ENCODE peak calls at places on chromosomes 1 and 21, in seven cellular contexts. V is M059J, C is memory B cell, L is cardiac muscle cell, M is EL, U is NCI-H2029, J is progenitor cell of endocrine pancreas. G is an unnamed sample.

GRCh38 chr1:214143015-214143775 is 137.8 kb upstream of the SMYD2 start:
- DNase-seq in C (no peak), V (no peak), M (no peak), J (no peak), U (no peak), L (no peak), G (no peak)

GRCh38 chr1:26862781-26863676 is at the start of gene SFN:
- DNase-seq in L (no peak), C (no peak), V (peak), J (no peak), U (peak), M (no peak), G (peak)

GRCh38 chr1:64514197-64514765 is 44.4 kb downstream of the CACHD1 start:
- DNase-seq in C (no peak), M (peak), U (no peak), L (peak), V (no peak), J (no peak), G (peak)

GRCh38 chr1:214403431-214403830 is 122.5 kb downstream of the SMYD2 start:
- DNase-seq in L (no peak), C (no peak), U (no peak), M (no peak), V (no peak), J (no peak), G (peak)

GRCh38 chr1:3066250-3066711 is 2.7 kb upstream of the PRDM16 start:
- DNase-seq in J (peak), V (peak), U (no peak), L (peak), M (no peak), C (no peak), G (no peak)

GRCh38 chr1:31745898-31746668 is 18.1 kb downstream of the ADGRB2 start:
- DNase-seq in V (no peak), M (no peak), C (no peak), J (no peak), L (no peak), U (no peak), G (no peak)

GRCh38 chr21:35508389-35508888 is 459.3 kb upstream of the RUNX1 start:
- DNase-seq in U (no peak), C (no peak), J (no peak), V (peak), L (peak), M (peak), G (peak)

GRCh38 chr21:34558960-34559631 is 47.1 kb upstream of the KCNE1 start:
- DNase-seq in L (no peak), M (no peak), C (no peak), U (no peak), J (no peak), V (no peak), G (no peak)

GRCh38 chr1:150165622-150166612 is 16.2 kb downstream of the PLEKHO1 start:
- DNase-seq in J (no peak), M (peak), L (peak), U (peak), V (peak), C (no peak), G (peak)

GRCh38 chr1:19723874-19724273 is 59.2 kb downstream of the HTR6 start:
- DNase-seq in C (no peak), M (no peak), L (no peak), J (no peak), U (no peak), V (no peak), G (no peak)

GRCh38 chr1:20194770-20195463 is 8.6 kb upstream of the PLA2G2C start:
- DNase-seq in V (peak), J (peak), M (peak), L (peak), C (peak), U (no peak), G (peak)

GRCh38 chr21:31132574-31133242 is 94.4 kb upstream of the KRTAP19-8 start:
- DNase-seq in M (no peak), V (peak), J (no peak), U (no peak), L (peak), C (no peak), G (no peak)

GRCh38 chr1:202938287-202938925 is 11.4 kb upstream of the KLHL12 start:
- DNase-seq in C (no peak), V (no peak), U (no peak), M (no peak), L (peak), J (no peak), G (no peak)

GRCh38 chr1:56825436-56825835 is 6.2 kb upstream of the FYB2 start:
- DNase-seq in J (no peak), V (no peak), U (no peak), L (no peak), M (no peak), C (no peak), G (no peak)

GRCh38 chr1:212284332-212284743 is 872 bp upstream of the PPP2R5A start:
- DNase-seq in V (peak), L (peak), C (no peak), J (no peak), U (no peak), M (no peak), G (peak)

GRCh38 chr1:3685229-3685628 is 32.9 kb downstream of the TP73 start:
- DNase-seq in L (no peak), M (no peak), C (no peak), U (no peak), V (no peak), J (no peak), G (no peak)

GRCh38 chr1:94045465-94046056 is 75.4 kb downstream of the ABCA4 start:
- DNase-seq in M (peak), L (peak), V (peak), J (peak), U (no peak), C (no peak), G (peak)

GRCh38 chr1:168243200-168243599 is 17.4 kb downstream of the SFT2D2 start:
- DNase-seq in L (peak), V (no peak), M (no peak), J (no peak), C (no peak), U (no peak), G (no peak)

GRCh38 chr1:226351709-226352108 is 42.7 kb upstream of the LIN9 start:
- DNase-seq in J (no peak), L (no peak), M (peak), U (no peak), V (peak), C (no peak), G (no peak)

G was measured in renal cortical epithelial cell.